ENCODE peak calls at places on chromosome 17, in nine cellular contexts. S is GM12891; V is naive thymus-derived CD8-positive, alpha-beta T cell; M is effector memory CD8-positive, alpha-beta T cell; G is HuH-7.5; E is left colon; C is AG04450; Q is cardiac muscle cell; Z is T-helper 1 cell. O is an unnamed sample.
A peak's percentile ranks its signal among the peaks of the same experiment; 100 is the strongest.

GRCh38 chr17:63524051-63524450 is 893 bp downstream of the KCNH6 start:
- DNase-seq in S (no peak), V (no peak), M (no peak), G (no peak), E (no peak), C (no peak), Q (no peak), Z (no peak), O (no peak)

GRCh38 chr17:12256380-12256995 is 235.8 kb downstream of the MAP2K4 start:
- DNase-seq in S (peak; percentile 10), V (no peak), M (no peak), G (peak; percentile 17), E (peak; percentile 35), C (peak; percentile 56), Q (peak; percentile 71), Z (no peak), O (peak; percentile 32)

GRCh38 chr17:29807520-29808361 is 122.3 kb downstream of the SSH2 start:
- DNase-seq in S (peak; percentile 21), V (peak; percentile 83), M (peak; percentile 71), G (peak; percentile 47), E (peak; percentile 72), C (peak; percentile 42), Q (peak; percentile 79), Z (peak; percentile 68), O (peak; percentile 67)

GRCh38 chr17:31327534-31328526 is 6.4 kb upstream of the EVI2A start:
- DNase-seq in S (no peak), V (no peak), M (no peak), G (no peak), E (no peak), C (peak; percentile 62), Q (peak; percentile 87), Z (no peak), O (no peak)

GRCh38 chr17:77856551-77857305 is 101.8 kb upstream of the TNRC6C start:
- DNase-seq in S (no peak), V (no peak), M (no peak), G (no peak), E (no peak), C (no peak), Q (no peak), Z (no peak), O (no peak)

GRCh38 chr17:48589831-48590602 is at the start of gene HOXB3:
- DNase-seq in S (no peak), V (no peak), M (no peak), G (no peak), E (no peak), C (no peak), Q (no peak), Z (no peak), O (no peak)

GRCh38 chr17:74632196-74632540 is 8.6 kb upstream of the CD300E start:
- DNase-seq in S (no peak), V (no peak), M (no peak), G (no peak), E (no peak), C (no peak), Q (no peak), Z (no peak), O (no peak)

GRCh38 chr17:76538941-76539340 is 903 bp upstream of the PRCD start:
- DNase-seq in S (no peak), V (peak; percentile 27), M (no peak), G (no peak), E (no peak), C (no peak), Q (no peak), Z (no peak), O (no peak)

GRCh38 chr17:37787055-37787720 is 42.3 kb upstream of the HNF1B start:
- DNase-seq in S (no peak), V (no peak), M (no peak), G (peak; percentile 71), E (peak; percentile 90), C (no peak), Q (peak; percentile 33), Z (no peak), O (no peak)

GRCh38 chr17:57366177-57366557 is 109.8 kb downstream of the MSI2 start:
- DNase-seq in S (no peak), V (no peak), M (no peak), G (no peak), E (no peak), C (no peak), Q (no peak), Z (no peak), O (no peak)

GRCh38 chr17:82859431-82860403 is 19.9 kb upstream of the ZNF750 start:
- DNase-seq in S (peak; percentile 68), V (peak; percentile 60), M (peak; percentile 24), G (no peak), E (peak; percentile 50), C (no peak), Q (peak; percentile 63), Z (peak; percentile 36), O (peak; percentile 90)

GRCh38 chr17:49576906-49577650 is 1.4 kb downstream of the NXPH3 start:
- DNase-seq in S (no peak), V (no peak), M (no peak), G (no peak), E (no peak), C (no peak), Q (no peak), Z (no peak), O (no peak)

GRCh38 chr17:7330099-7331015 is 1.2 kb upstream of the NEURL4 start:
- DNase-seq in S (peak; percentile 84), V (peak; percentile 89), M (no peak), G (peak; percentile 93), E (peak; percentile 79), C (no peak), Q (peak; percentile 79), Z (peak; percentile 75), O (peak; percentile 84)

GRCh38 chr17:8122923-8123694 is 797 bp downstream of the HES7 start:
- DNase-seq in S (no peak), V (peak; percentile 63), M (peak; percentile 36), G (no peak), E (no peak), C (no peak), Q (no peak), Z (no peak), O (no peak)

O was measured in MV-4-11.